ENCODE peak calls at places on chromosomes 12 and 14, in six cellular contexts. W, G, N, R, O and I are unnamed samples.

GRCh38 chr12:86950043-86950838 is 694.0 kb upstream of the MGAT4C start:
- DNase-seq in W (no peak), G (no peak), N (no peak), R (no peak), O (no peak), I (no peak)

GRCh38 chr14:65345264-65345663 is 67.3 kb upstream of the FUT8 start:
- DNase-seq in W (no peak), G (no peak), N (no peak), R (no peak), O (no peak), I (no peak)

GRCh38 chr12:93536766-93537515 is 35.5 kb upstream of the SOCS2 start:
- DNase-seq in W (no peak), G (no peak), N (peak), R (no peak), O (no peak), I (no peak)

GRCh38 chr12:95623554-95624170 is 72.4 kb upstream of the USP44 start:
- DNase-seq in W (peak), G (peak), N (peak), R (peak), O (peak), I (peak)

GRCh38 chr12:38138225-38139221 is 178.1 kb upstream of the ALG10B start:
- DNase-seq in W (peak), G (peak), N (peak), R (peak), O (peak), I (peak)

GRCh38 chr14:85856430-85856829 is 326.5 kb downstream of the FLRT2 start:
- DNase-seq in W (no peak), G (no peak), N (no peak), R (no peak), O (no peak), I (no peak)

GRCh38 chr12:67394600-67394999 is 125.4 kb downstream of the CAND1 start:
- DNase-seq in W (no peak), G (no peak), N (peak), R (no peak), O (no peak), I (no peak)

GRCh38 chr12:57518920-57519757 is 1.2 kb downstream of the DDIT3 start:
- DNase-seq in W (no peak), G (peak), N (peak), R (no peak), O (no peak), I (no peak)

GRCh38 chr12:63164911-63165310 is 13.9 kb upstream of the AVPR1A start:
- DNase-seq in W (no peak), G (no peak), N (no peak), R (no peak), O (no peak), I (no peak)

GRCh38 chr12:65533177-65533883 is 254.8 kb downstream of the MSRB3 start:
- DNase-seq in W (no peak), G (no peak), N (peak), R (no peak), O (no peak), I (no peak)

GRCh38 chr12:176321-177181 is 37.4 kb downstream of the SLC6A12 start:
- DNase-seq in W (no peak), G (peak), N (peak), R (no peak), O (no peak), I (no peak)

GRCh38 chr14:29462271-29462670 is 465.4 kb downstream of the PRKD1 start:
- DNase-seq in W (no peak), G (no peak), N (no peak), R (no peak), O (no peak), I (no peak)

GRCh38 chr12:60684988-60685655 is 1089.3 kb downstream of the SLC16A7 start:
- DNase-seq in W (no peak), G (no peak), N (no peak), R (no peak), O (no peak), I (no peak)

GRCh38 chr12:68505915-68506314 is 104.8 kb upstream of the RAP1B start:
- DNase-seq in W (no peak), G (no peak), N (no peak), R (no peak), O (no peak), I (no peak)

GRCh38 chr12:26936559-26937442 is 980 bp downstream of the INTS13 start:
- DNase-seq in W (no peak), G (no peak), N (no peak), R (no peak), O (no peak), I (no peak)

GRCh38 chr12:131871677-131872076 is 22.7 kb upstream of the ULK1 start:
- DNase-seq in W (no peak), G (no peak), N (no peak), R (peak), O (no peak), I (no peak)

GRCh38 chr12:14810953-14811483 is 3.0 kb downstream of the SMCO3 start:
- DNase-seq in W (no peak), G (no peak), N (peak), R (no peak), O (no peak), I (no peak)
- TF ChIP-seq CTCF in W (no peak), G (no peak), N (peak), R (no peak), O (peak), I (peak)

GRCh38 chr12:1591029-1591428 is 3.4 kb downstream of the FBXL14 start:
- DNase-seq in W (no peak), G (no peak), N (peak), R (no peak), O (no peak), I (no peak)
- TF ChIP-seq CTCF in W (no peak), G (no peak), N (no peak), R (no peak), O (no peak), I (no peak)

GRCh38 chr12:21252070-21252469 is 82.6 kb downstream of the SLCO1A2 start:
- DNase-seq in W (no peak), G (no peak), N (no peak), R (no peak), O (no peak), I (no peak)

DNA sequence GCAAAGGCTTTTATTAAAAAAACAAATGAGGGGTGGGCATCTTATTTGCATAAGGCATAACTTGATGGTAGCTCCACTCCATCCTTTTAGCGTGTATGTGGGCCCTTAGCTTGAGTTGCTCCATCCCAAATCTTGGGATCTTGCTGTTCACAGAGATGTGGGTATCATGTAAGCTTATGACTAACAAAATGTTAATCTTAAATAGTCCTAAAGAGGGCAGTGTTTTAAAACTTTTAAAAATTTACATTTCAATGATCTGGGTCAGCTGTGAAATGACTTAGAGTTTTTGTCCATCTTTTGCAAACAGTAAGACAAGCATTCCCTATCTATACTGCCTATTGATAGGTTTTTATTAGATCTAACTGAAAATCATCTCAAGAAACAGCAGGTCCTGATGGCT is 86.0 kb downstream of the SLCO1A2 start:
- DNase-seq in W (no peak), G (no peak), N (peak), R (peak), O (no peak), I (no peak)
- TF ChIP-seq CTCF in W (no peak), G (no peak), N (no peak), R (no peak), O (no peak), I (peak)

GRCh38 chr12:1791104-1791927 is 29.0 kb upstream of the LRTM2 start:
- DNase-seq in W (no peak), G (peak), N (peak), R (peak), O (no peak), I (peak)
- TF ChIP-seq CTCF in W (no peak), G (peak), N (peak), R (peak), O (peak), I (peak)

GRCh38 chr14:91060472-91061308 is at the start of gene RPS6KA5:
- DNase-seq in W (peak), G (peak), N (peak), R (peak), O (peak), I (peak)
- TF ChIP-seq CTCF in W (no peak), G (peak), N (no peak), R (no peak), O (peak), I (no peak)

DNA sequence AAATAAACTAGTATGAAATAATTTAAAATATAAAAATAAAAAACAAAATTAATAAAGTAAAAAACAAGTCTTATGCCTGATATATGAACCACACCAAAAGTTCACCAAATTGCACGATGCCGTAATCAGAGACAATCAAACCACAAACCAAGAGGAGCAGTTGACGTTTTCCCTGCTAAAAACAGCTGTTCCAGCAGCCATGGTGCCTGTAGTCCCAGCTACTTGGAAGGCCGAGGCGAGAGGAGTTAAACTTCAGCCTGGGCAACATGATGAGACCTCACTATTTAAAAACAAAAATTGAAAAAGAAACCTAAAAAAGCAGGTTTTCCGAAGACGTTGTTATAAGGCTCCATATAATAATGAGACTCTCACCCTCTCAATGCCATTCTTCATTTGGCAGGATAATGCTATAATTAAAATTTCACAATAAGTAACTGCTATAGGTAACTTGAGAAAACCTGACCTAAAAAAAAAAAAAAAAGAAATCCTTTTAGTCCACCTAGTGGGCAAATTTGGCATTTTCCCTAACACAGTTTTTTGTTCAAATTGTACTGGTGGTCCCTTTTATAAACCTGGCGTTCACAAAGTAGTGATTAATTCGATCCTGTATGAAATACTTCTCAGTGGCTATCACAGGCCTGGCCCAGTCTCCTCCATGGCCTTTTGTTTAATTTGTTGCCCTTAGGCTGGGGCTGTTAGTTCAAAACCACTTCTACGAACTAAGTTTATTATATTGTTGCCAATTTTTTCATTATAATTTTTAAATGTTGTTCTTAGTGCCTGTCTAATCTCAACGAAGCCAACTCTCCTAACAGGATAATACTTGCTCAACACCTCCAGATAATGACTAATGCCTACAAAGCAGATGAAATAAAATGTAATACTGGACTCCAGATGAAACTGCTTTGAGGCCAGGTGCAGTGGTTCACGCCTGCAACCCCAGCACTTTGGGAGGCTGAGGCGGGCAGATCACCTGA is 62.1 kb downstream of the TNFAIP2 start:
- DNase-seq in W (no peak), G (no peak), N (no peak), R (peak), O (no peak), I (no peak)
- TF ChIP-seq CTCF in W (no peak), G (peak), N (peak), R (peak), O (peak), I (peak)